ENCODE peak calls at places on chromosomes 5 and 9, in ten cellular contexts. K is breast epithelium; Q is endothelial cell; O is non-pigmented ciliary epithelial cell; A is GM23248; M is stimulated activated CD8-positive, alpha-beta memory T cell treated with anti-CD3 and anti-CD28 coated beads, Interleukin-2, amount 100 ng/mL, for 1 hour; Z is OCI-LY7; E is GM20000; G is activated CD8-positive, alpha-beta memory T cell treated with anti-CD3 and anti-CD28 coated beads for 1 hour; U is psoas muscle. C is an unnamed sample.

GRCh38 chr9:68836788-68837187 is 131.7 kb downstream of the PIP5K1B start:
- DNase-seq in K (no peak), Q (no peak), O (no peak), A (no peak), M (no peak), Z (no peak), E (no peak), G (no peak), U (no peak), C (no peak)

GRCh38 chr5:56176155-56176798 is 56.9 kb downstream of the ANKRD55 start:
- DNase-seq in K (no peak), Q (no peak), O (no peak), A (peak), M (no peak), Z (no peak), E (no peak), G (no peak), U (peak), C (no peak)

GRCh38 chr5:39231705-39232525 is 12.6 kb upstream of the FYB1 start:
- DNase-seq in K (no peak), Q (no peak), O (no peak), A (peak), M (no peak), Z (no peak), E (no peak), G (no peak), U (no peak), C (no peak)

GRCh38 chr5:1343931-1344901 is 683 bp downstream of the CLPTM1L start:
- DNase-seq in K (no peak), Q (peak), O (no peak), A (peak), M (no peak), Z (peak), E (peak), G (peak), U (no peak), C (no peak)

GRCh38 chr5:10839916-10840599 is 79.0 kb upstream of the DAP start:
- DNase-seq in K (no peak), Q (no peak), O (no peak), A (no peak), M (no peak), Z (no peak), E (no peak), G (no peak), U (no peak), C (no peak)

GRCh38 chr5:142664634-142665033 is 21.3 kb downstream of the FGF1 start:
- DNase-seq in K (no peak), Q (no peak), O (no peak), A (no peak), M (no peak), Z (no peak), E (no peak), G (no peak), U (no peak), C (no peak)

GRCh38 chr5:100890514-100891008 is 12.5 kb downstream of the ST8SIA4 start:
- DNase-seq in K (no peak), Q (no peak), O (no peak), A (peak), M (no peak), Z (peak), E (no peak), G (no peak), U (no peak), C (no peak)

GRCh38 chr5:13957032-13957645 is 12.7 kb upstream of the DNAH5 start:
- DNase-seq in K (no peak), Q (peak), O (peak), A (peak), M (no peak), Z (peak), E (peak), G (no peak), U (no peak), C (peak)

GRCh38 chr9:121966706-121967105 is 126.4 kb downstream of the TTLL11 start:
- DNase-seq in K (no peak), Q (no peak), O (no peak), A (no peak), M (no peak), Z (no peak), E (no peak), G (no peak), U (no peak), C (no peak)

GRCh38 chr5:10729320-10730133 is 31.5 kb downstream of the DAP start:
- DNase-seq in K (no peak), Q (no peak), O (no peak), A (no peak), M (no peak), Z (peak), E (no peak), G (no peak), U (no peak), C (no peak)

GRCh38 chr9:97864396-97864795 is 11.4 kb downstream of the FOXE1 start:
- DNase-seq in K (no peak), Q (no peak), O (no peak), A (no peak), M (no peak), Z (no peak), E (no peak), G (no peak), U (no peak), C (no peak)

GRCh38 chr5:72600401-72600981 is 93.3 kb upstream of the ZNF366 start:
- DNase-seq in K (no peak), Q (no peak), O (peak), A (peak), M (no peak), Z (no peak), E (no peak), G (no peak), U (no peak), C (no peak)

GRCh38 chr9:86945868-86946711 is 1.2 kb downstream of the GAS1 start:
- DNase-seq in K (peak), Q (peak), O (no peak), A (peak), M (peak), Z (peak), E (peak), G (peak), U (peak), C (peak)